ENCODE peak calls at places on chromosomes 5 and 9, in seven cellular contexts. N is BE2C, A is activated B cell treated with CpG ODN at 0.5 μM for 24 hours, C is suprapubic skin, P is fibroblast of lung, B is ovary, Q is AG04450. O is an unnamed sample.

GRCh38 chr5:93078082-93079038 is 502.7 kb downstream of the NR2F1-AS1 start:
- DNase-seq in N (peak), A (no peak), C (no peak), P (peak), B (peak), Q (peak), O (peak)

GRCh38 chr9:127828262-127829031 is 25.8 kb downstream of the FPGS start:
- DNase-seq in N (peak), A (no peak), C (peak), P (peak), B (peak), Q (no peak), O (peak)

GRCh38 chr9:116027511-116027910 is 126.1 kb upstream of the PAPPA start:
- DNase-seq in N (no peak), A (no peak), C (no peak), P (peak), B (no peak), Q (peak), O (peak)

GRCh38 chr9:132978451-132979087 is at the start of gene GFI1B:
- DNase-seq in N (no peak), A (no peak), C (no peak), P (no peak), B (no peak), Q (no peak), O (no peak)

GRCh38 chr9:93452710-93453046 is 703 bp downstream of the FAM120AOS start:
- DNase-seq in N (peak), A (no peak), C (no peak), P (no peak), B (peak), Q (no peak), O (no peak)

GRCh38 chr9:115117999-115118470 is at the start of gene TNC:
- DNase-seq in N (no peak), A (no peak), C (no peak), P (peak), B (peak), Q (peak), O (peak)

GRCh38 chr5:34484190-34484589 is 171.9 kb upstream of the RAI14 start:
- DNase-seq in N (no peak), A (no peak), C (no peak), P (no peak), B (no peak), Q (no peak), O (no peak)

GRCh38 chr9:77816641-77817341 is 168.7 kb upstream of the GNA14 start:
- DNase-seq in N (no peak), A (no peak), C (no peak), P (peak), B (no peak), Q (no peak), O (no peak)

GRCh38 chr5:2491846-2492245 is 259.6 kb downstream of the IRX2 start:
- DNase-seq in N (no peak), A (no peak), C (no peak), P (no peak), B (no peak), Q (no peak), O (no peak)

GRCh38 chr9:21082671-21083070 is 4.9 kb upstream of the IFNB1 start:
- DNase-seq in N (no peak), A (no peak), C (no peak), P (no peak), B (no peak), Q (no peak), O (no peak)

GRCh38 chr5:142455856-142456255 is 131.0 kb upstream of the SPRY4 start:
- DNase-seq in N (no peak), A (no peak), C (no peak), P (no peak), B (no peak), Q (no peak), O (no peak)

GRCh38 chr5:155556700-155557099 is 543.1 kb downstream of the KIF4B start:
- DNase-seq in N (no peak), A (no peak), C (no peak), P (no peak), B (no peak), Q (no peak), O (peak)

GRCh38 chr5:1137567-1138444 is 25.9 kb upstream of the SLC12A7 start:
- DNase-seq in N (no peak), A (no peak), C (no peak), P (no peak), B (no peak), Q (no peak), O (no peak)

GRCh38 chr9:113599647-113600476 is 136.3 kb downstream of the RGS3 start:
- DNase-seq in N (no peak), A (no peak), C (no peak), P (peak), B (no peak), Q (no peak), O (peak)

GRCh38 chr9:16532681-16533450 is 337.6 kb downstream of the BNC2 start:
- DNase-seq in N (no peak), A (no peak), C (no peak), P (peak), B (no peak), Q (peak), O (peak)

GRCh38 chr5:76419597-76419996 is 16.5 kb downstream of the IQGAP2 start:
- DNase-seq in N (no peak), A (no peak), C (no peak), P (no peak), B (no peak), Q (no peak), O (no peak)

GRCh38 chr9:127149463-127150390 is 27.3 kb upstream of the ANGPTL2 start:
- DNase-seq in N (no peak), A (no peak), C (no peak), P (no peak), B (peak), Q (no peak), O (no peak)

GRCh38 chr9:89278997-89279739 is 31.8 kb upstream of the CKS2 start:
- DNase-seq in N (peak), A (no peak), C (no peak), P (peak), B (no peak), Q (peak), O (peak)

GRCh38 chr5:52989781-52990530 is 804 bp downstream of the ITGA2 start:
- DNase-seq in N (peak), A (no peak), C (peak), P (peak), B (peak), Q (no peak), O (peak)

GRCh38 chr5:35854248-35854647 is 2.4 kb upstream of the IL7R start:
- DNase-seq in N (no peak), A (no peak), C (no peak), P (no peak), B (no peak), Q (no peak), O (no peak)

GRCh38 chr5:79133121-79133656 is 21.6 kb downstream of the BHMT start:
- DNase-seq in N (no peak), A (no peak), C (no peak), P (peak), B (no peak), Q (peak), O (peak)

GRCh38 chr9:73869261-73869660 is 627.9 kb upstream of the RORB start:
- DNase-seq in N (no peak), A (no peak), C (no peak), P (peak), B (no peak), Q (no peak), O (peak)

GRCh38 chr5:159163027-159163699 is 46.2 kb downstream of the RNF145 start:
- DNase-seq in N (no peak), A (no peak), C (no peak), P (no peak), B (no peak), Q (peak), O (peak)

GRCh38 chr5:957730-958485 is 50.7 kb upstream of the NKD2 start:
- DNase-seq in N (no peak), A (no peak), C (peak), P (peak), B (no peak), Q (no peak), O (no peak)

GRCh38 chr5:156201793-156202388 is 125.1 kb upstream of the SGCD start:
- DNase-seq in N (no peak), A (no peak), C (no peak), P (peak), B (no peak), Q (peak), O (peak)

DNA sequence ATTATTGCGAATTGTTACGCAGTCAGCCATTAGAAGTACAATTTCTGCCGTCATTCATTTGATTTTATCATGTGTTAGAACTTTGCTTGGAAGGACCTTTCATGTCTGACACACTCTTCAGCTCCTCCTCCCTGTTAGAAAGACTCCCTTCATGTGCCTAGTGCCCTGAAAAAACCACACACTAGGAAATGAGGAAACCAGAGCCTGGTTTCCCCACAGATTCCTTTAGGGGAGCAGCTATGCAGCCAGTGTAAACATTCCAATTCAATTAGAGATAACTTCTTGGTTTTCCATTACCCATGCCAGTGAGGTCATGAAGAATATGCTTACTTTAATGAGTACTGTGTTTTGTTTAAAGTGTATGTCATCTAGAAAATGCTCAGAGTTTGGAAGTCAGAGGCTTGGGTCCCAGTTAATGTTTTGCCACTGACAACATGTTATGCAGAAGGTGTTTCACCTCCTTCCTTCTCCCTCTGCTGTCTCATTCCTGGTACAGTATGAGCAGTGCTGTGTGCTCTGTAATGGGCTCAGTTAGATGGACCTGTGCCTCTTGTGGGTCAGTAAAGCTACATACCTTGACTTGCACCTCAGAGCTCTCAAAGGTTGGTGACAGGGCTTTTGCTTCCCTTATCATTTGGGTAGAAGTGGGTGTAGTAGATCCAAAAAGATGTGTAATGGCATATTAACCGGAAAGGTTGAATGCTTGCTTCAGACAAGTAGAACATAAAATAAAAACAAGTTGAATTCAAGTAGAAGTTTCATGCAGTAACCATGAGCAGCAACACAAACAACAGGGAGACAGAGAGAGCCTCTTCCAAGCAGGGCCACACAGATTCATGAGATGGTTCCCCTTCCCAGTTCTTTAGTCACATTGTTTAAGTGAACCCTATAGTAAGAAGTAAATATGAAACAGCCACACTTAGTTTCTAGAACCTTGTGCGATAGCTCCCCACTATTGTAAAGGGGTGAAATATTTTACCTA is 52.6 kb upstream of the TNFAIP8 start:
- DNase-seq in N (no peak), A (no peak), C (no peak), P (peak), B (no peak), Q (peak), O (peak)
- TF ChIP-seq CTCF in N (no peak), A (no peak), C (no peak), P (no peak), B (no peak), Q (peak), O (no peak)

GRCh38 chr5:26023361-26023760 is 1015.0 kb downstream of the CDH9 start:
- DNase-seq in N (peak), A (no peak), C (no peak), P (no peak), B (no peak), Q (no peak), O (no peak)

DNA sequence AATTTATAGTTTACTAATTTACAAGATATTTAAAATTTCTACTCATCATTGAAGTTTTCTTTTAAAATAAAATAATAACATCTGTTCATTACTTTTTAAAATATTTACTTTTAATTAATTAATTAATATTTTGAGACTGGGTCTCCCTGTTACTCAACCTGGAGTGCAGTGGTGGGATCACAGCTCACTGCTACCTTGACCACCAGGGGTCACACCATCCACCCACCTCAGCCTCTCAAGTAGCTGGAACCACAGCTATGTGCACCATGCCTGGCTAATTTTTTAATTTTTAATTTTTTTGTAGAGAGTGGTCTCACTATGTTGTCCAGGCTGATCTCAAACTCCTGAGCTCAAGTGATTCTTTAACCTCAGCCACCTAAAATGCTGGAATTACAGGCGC is 1013.6 kb downstream of the CDH9 start:
- DNase-seq in N (peak), A (no peak), C (no peak), P (no peak), B (no peak), Q (no peak), O (no peak)
- TF ChIP-seq CTCF in N (peak), A (no peak), C (no peak), P (no peak), B (no peak), Q (no peak), O (no peak)

GRCh38 chr5:131281868-131282234 is 18.0 kb downstream of the CDC42SE2 start:
- DNase-seq in N (no peak), A (no peak), C (no peak), P (no peak), B (no peak), Q (no peak), O (no peak)
- TF ChIP-seq CTCF in N (no peak), A (no peak), C (no peak), P (no peak), B (no peak), Q (no peak), O (no peak)

GRCh38 chr5:181223729-181224389 is 778 bp downstream of the TRIM41 start:
- DNase-seq in N (peak), A (peak), C (no peak), P (peak), B (peak), Q (no peak), O (no peak)

GRCh38 chr5:181222630-181223040 is 446 bp upstream of the TRIM41 start:
- DNase-seq in N (peak), A (no peak), C (peak), P (peak), B (no peak), Q (no peak), O (no peak)

GRCh38 chr5:181221792-181222629 is 1.1 kb upstream of the TRIM41 start:
- DNase-seq in N (peak), A (peak), C (peak), P (peak), B (peak), Q (peak), O (peak)

GRCh38 chr5:181224390-181225234 is 1.5 kb downstream of the TRIM41 start:
- DNase-seq in N (no peak), A (peak), C (no peak), P (no peak), B (no peak), Q (no peak), O (no peak)

DNA sequence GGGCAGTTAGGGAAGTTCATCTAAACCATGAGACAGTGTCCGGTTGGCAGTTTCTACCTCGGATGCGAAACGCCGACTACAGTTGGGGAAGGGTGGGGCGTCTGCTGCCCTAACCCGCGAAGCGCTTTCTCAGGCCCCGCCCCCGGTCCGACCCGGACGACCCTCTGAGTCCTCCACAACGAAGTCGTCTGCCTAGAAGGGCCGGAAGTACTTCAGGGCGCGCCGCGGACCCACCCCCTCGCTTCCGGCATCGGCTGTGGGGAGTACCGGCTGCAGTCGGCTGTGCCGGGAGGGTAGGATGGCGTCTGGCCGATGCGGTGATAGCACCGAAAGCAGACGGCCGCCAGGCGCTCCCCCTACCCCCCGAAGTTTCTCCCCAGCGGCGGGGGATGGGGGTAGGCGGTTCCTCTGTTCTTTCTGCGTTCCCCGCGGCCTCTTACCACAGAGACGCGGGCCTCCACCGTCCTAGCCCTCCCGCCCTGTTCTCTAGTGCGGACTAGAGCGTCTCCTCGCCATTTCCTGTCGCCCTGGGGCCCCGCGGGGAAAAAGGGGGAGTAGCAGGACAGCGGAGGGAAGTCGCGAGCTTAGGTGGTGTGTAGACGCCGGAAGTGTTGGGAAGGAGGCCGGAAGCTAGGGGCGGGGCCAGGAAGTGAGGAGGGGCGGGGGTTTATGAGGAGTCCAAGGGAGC is at the start of gene TRIM41:
- DNase-seq in N (peak), A (peak), C (peak), P (peak), B (peak), Q (peak), O (peak)
- TF ChIP-seq CTCF in N (peak), A (no peak), C (no peak), P (peak), B (no peak), Q (no peak), O (peak)

O was measured in fibroblast of mammary gland.